ENCODE peak calls at places on chromosomes 13 and 19, in five cellular contexts. Q is right cardiac atrium; V is GM23338; S is CD4-positive, alpha-beta memory T cell; U is fibroblast of lung. B is an unnamed sample. For H3K4me1, the result is how much of the 10 kb centered on the place peaks cover.

GRCh38 chr19:47105874-47106273 is 7.7 kb downstream of the ZC3H4 start:
- DNase-seq in Q (no peak), U (no peak), V (no peak), S (no peak), B (no peak)

GRCh38 chr13:63435668-63436275 is 2020.1 kb upstream of the PCDH20 start:
- DNase-seq in V (no peak), S (no peak), Q (no peak), U (peak), B (no peak)

GRCh38 chr13:78238911-78239310 is 320.3 kb upstream of the EDNRB start:
- DNase-seq in V (no peak), Q (no peak), S (no peak), U (no peak), B (no peak)

GRCh38 chr19:30228113-30228725 is 144.0 kb upstream of the ZNF536 start:
- DNase-seq in V (peak), Q (no peak), U (no peak), S (no peak), B (peak)

GRCh38 chr19:30086220-30086619 is 144.2 kb downstream of the URI1 start:
- DNase-seq in U (no peak), Q (no peak), V (no peak), S (no peak), B (no peak)

GRCh38 chr19:36101550-36102327 is 9.2 kb upstream of the OVOL3 start:
- DNase-seq in Q (no peak), U (no peak), S (no peak), V (no peak), B (no peak)

GRCh38 chr19:6354098-6354674 is 7.1 kb upstream of the CLPP start:
- DNase-seq in S (no peak), V (peak), Q (no peak), U (peak), B (no peak)

GRCh38 chr19:18225702-18226468 is at the start of gene PDE4C:
- DNase-seq in Q (peak), S (no peak), V (peak), U (no peak), B (no peak)

GRCh38 chr13:93867481-93867880 is 612.0 kb downstream of the DCT start:
- DNase-seq in Q (no peak), S (no peak), V (no peak), U (peak), B (no peak)

GRCh38 chr13:110713981-110714797 is 689 bp downstream of the ING1 start:
- DNase-seq in S (peak), Q (peak), U (peak), V (peak), B (peak)

GRCh38 chr19:19538077-19538764 is at the start of gene CILP2:
- DNase-seq in V (peak), U (no peak), Q (peak), S (peak), B (no peak)

GRCh38 chr13:99124695-99125334 is 75.8 kb upstream of the UBAC2 start:
- DNase-seq in V (no peak), U (peak), S (no peak), Q (no peak), B (no peak)

GRCh38 chr13:51112771-51113170 is 1.7 kb upstream of the C13orf42 start:
- DNase-seq in U (no peak), S (no peak), V (no peak), Q (no peak), B (no peak)

GRCh38 chr19:19956431-19957075 is 55.8 kb downstream of the ZNF93 start:
- DNase-seq in V (peak), U (no peak), S (no peak), Q (no peak), B (no peak)

GRCh38 chr19:48333467-48334384 is 8.4 kb downstream of the EMP3 start:
- DNase-seq in U (peak), S (peak), V (peak), Q (peak), B (peak)

GRCh38 chr19:54439174-54439851 is 9.7 kb upstream of the LENG8 start:
- DNase-seq in U (peak), Q (peak), V (peak), S (no peak), B (no peak)

GRCh38 chr13:59891053-59891452 is 272.7 kb downstream of the DIAPH3 start:
- DNase-seq in U (no peak), S (no peak), Q (no peak), V (no peak), B (no peak)

GRCh38 chr19:12543855-12544254 is 7.4 kb downstream of the ZNF564 start:
- DNase-seq in Q (no peak), V (no peak), U (no peak), S (no peak), B (no peak)

GRCh38 chr13:50226515-50227147 is 211.4 kb downstream of the KCNRG start:
- DNase-seq in Q (no peak), S (no peak), V (no peak), U (no peak), B (no peak)

GRCh38 chr19:21022996-21023395 is 2.5 kb downstream of the ZNF430 start:
- DNase-seq in S (no peak), V (no peak), Q (no peak), U (peak), B (no peak)

GRCh38 chr13:35210234-35210633 is 266.3 kb downstream of the MAB21L1 start:
- DNase-seq in V (no peak), Q (no peak), U (peak), S (no peak), B (no peak)

GRCh38 chr13:22114630-22115311 is 443.9 kb downstream of the FGF9 start:
- DNase-seq in S (peak), Q (no peak), U (peak), V (no peak), B (no peak)

GRCh38 chr19:38830039-38830733 is 1.4 kb downstream of the ECH1 start:
- DNase-seq in U (peak), S (no peak), Q (no peak), V (no peak), B (no peak)

DNA sequence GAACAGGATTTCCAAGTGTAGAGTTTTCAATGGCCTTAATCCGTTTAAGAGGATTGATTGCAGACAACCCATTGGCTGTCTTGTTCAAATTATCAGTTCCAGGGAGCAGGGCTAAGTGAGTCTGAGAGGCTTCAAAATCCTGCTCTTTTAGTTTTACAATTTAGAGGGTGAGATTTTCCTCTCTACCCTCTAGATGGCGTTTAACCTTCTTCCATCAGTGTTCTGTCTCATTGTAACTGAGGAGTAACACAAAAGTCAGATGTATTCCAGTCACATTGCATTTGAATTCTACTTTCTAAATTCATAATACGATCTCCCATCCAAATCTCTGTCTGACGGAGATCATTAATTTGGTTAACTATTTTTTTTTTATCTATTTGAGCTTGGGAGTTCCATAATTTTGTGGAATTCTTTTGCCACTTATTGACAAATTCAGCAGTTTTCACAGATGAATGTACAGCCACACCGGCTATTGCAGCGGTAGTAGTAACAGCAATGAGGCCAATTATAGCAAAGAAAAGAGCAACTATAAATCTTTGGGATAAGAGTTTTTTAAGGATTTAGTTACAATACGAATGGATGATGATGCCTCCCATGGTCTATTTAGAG is 7.8 kb upstream of the C19orf84 start:
- DNase-seq in S (peak), U (peak), V (peak), Q (no peak), B (no peak)
- H3K4me1 ChIP-seq in S (under half), U (under half), V (under half), Q (under half), B (under half)

DNA sequence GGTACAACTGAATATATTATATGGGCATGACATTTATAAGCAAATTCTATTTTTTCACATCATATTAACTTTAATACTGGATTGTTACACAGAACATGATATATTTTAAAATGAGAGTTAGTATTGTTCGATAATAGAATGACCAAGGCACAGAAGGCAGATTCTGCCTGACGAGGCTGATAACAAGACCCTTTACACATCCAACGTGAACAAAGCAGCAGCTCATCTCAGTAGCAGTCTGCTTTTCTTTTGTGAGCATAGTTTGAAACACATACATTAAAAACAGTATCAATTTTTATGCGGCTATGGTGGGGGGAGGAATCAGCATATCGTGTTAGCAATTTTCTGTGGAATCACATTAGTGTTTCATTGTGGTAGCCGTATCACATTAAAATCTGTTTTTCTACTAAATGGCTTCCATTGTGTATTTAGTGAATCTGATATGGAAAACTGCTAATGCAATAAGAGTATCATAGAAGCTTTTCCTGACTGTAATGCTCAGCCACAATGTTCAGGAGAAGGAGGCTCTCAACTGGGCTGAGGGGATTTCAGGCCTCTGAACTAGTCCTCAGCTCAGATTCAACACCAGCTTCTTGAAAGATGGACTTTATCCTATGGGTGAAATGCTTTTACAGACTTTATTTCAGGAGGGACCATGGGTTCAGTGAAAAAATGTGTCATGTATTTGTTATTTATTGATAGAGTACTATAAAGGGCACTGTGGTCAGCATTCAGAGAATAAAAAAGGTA is 4.0 kb downstream of the SMAD9 start:
- DNase-seq in S (no peak), V (no peak), Q (no peak), U (no peak), B (no peak)
- H3K4me3 ChIP-seq in S (no peak), V (no peak), Q (no peak), U (no peak), B (no peak)

GRCh38 chr13:26476111-26476743 is 81.3 kb upstream of the WASF3 start:
- DNase-seq in V (peak), Q (peak), U (peak), S (no peak), B (no peak)

GRCh38 chr13:26476744-26477129 is 80.7 kb upstream of the WASF3 start:
- DNase-seq in Q (no peak), U (no peak), S (no peak), V (no peak), B (no peak)

GRCh38 chr13:26480246-26480855 is 77.1 kb upstream of the WASF3 start:
- DNase-seq in Q (no peak), S (no peak), U (peak), V (no peak), B (peak)

GRCh38 chr13:26475176-26476110 is 82.0 kb upstream of the WASF3 start:
- DNase-seq in V (peak), S (no peak), Q (no peak), U (no peak), B (no peak)

DNA sequence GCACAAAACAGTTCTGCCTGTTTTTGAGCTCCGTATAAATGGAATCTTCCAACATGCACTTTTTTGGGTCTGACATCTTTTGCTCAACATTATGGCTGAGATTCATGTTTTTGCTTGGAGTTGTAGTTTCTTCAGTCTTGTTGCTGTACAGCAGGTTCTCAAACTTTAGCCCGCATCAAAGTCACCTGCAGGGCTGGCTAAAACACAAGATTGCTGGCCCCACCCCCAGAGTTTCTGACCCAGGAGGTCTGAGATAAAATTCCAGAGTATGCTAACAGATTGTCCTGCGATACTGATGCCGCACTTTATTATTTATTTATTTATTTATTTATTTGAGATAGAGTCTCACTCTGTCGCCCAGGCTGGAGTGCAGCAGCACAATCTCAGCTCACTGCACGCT is 79.8 kb upstream of the WASF3 start:
- DNase-seq in V (no peak), S (no peak), Q (no peak), U (no peak), B (no peak)
- H3K4me1 ChIP-seq in V (under half), S (under half), Q (under half), U (under half), B (under half)

GRCh38 chr19:3366761-3367571 is 583 bp downstream of the NFIC start:
- DNase-seq in V (no peak), Q (peak), S (no peak), U (peak), B (peak)
- H3K4me3 ChIP-seq in V (peak), Q (peak), S (peak), U (peak), B (peak)

DNA sequence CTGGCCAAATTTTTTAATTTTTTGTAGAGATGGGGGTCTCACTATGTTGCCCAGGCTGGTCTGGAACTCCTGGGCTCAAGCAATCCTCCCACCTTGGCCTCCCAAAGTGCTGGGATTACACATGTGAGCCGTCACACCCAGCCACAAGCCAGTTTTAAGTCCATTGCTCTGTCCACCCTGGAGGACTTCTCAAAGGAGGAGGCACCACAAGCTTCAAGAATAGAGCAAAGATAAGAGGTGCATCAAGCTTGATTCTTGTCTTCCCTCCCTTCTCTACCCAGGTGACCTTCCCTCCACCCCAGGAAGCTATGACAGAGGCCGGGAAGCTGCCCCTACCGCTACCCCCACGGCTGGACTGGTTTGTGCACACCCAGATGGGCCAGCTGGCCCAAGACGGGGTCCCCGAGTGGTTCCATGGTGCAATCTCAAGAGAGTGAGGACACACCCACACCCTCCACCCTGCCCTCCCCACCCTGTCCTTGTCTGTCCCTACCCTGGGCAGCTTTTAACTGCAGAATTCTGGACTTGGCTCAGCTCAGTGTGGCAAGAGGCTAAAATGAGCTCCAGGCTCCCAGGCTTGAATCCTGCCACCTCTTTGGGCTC is 5.1 kb downstream of the HSH2D start:
- DNase-seq in S (no peak), V (no peak), U (no peak), Q (no peak), B (no peak)
- H3K4me1 ChIP-seq in S (under half), V (under half), U (under half), Q (under half), B (under half)

DNA sequence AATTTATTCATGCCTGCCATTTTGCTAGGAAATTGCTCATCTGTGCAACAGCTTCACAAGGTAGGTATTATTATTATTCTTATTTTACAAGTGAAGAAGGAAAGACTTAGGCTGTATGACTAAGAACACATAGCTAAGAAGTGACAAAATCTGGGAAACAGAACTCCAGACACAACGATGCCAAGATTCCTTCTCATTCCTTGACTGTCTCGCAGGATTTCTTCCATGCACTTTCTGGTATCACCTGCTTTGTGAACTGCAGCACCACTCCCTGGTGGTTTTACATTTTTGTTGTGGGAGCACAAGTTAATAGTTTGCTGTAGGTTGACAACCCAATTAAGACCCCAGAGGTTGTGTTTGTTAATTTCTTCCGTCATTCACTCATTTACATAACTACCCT is 188.5 kb downstream of the LACC1 start:
- DNase-seq in U (peak), S (no peak), V (no peak), Q (no peak), B (no peak)
- H3K4me3 ChIP-seq in U (no peak), S (no peak), V (no peak), Q (no peak), B (no peak)

GRCh38 chr13:24271611-24272451 is 37.5 kb upstream of the C1QTNF9 start:
- DNase-seq in U (peak), V (no peak), S (peak), Q (peak), B (peak)
- H3K4me1 ChIP-seq in U (under half), V (under half), S (half or more), Q (under half), B (under half)

GRCh38 chr13:91399189-91400093 is 1.0 kb downstream of the GPC5 start:
- DNase-seq in S (no peak), U (no peak), Q (no peak), V (peak), B (peak)

GRCh38 chr13:91401916-91402315 is 3.5 kb downstream of the GPC5 start:
- DNase-seq in V (no peak), Q (no peak), U (no peak), S (no peak), B (no peak)

GRCh38 chr13:91397595-91397994 is 826 bp upstream of the GPC5 start:
- DNase-seq in V (no peak), U (no peak), S (no peak), Q (no peak), B (no peak)

GRCh38 chr13:91400094-91400462 is 1.7 kb downstream of the GPC5 start:
- DNase-seq in V (peak), U (no peak), S (no peak), Q (no peak), B (no peak)

GRCh38 chr13:91398413-91399188 is at the start of gene GPC5:
- DNase-seq in U (peak), Q (peak), S (peak), V (peak), B (peak)
- H3K4me3 ChIP-seq in U (peak), Q (peak), S (peak), V (peak), B (no peak)

DNA sequence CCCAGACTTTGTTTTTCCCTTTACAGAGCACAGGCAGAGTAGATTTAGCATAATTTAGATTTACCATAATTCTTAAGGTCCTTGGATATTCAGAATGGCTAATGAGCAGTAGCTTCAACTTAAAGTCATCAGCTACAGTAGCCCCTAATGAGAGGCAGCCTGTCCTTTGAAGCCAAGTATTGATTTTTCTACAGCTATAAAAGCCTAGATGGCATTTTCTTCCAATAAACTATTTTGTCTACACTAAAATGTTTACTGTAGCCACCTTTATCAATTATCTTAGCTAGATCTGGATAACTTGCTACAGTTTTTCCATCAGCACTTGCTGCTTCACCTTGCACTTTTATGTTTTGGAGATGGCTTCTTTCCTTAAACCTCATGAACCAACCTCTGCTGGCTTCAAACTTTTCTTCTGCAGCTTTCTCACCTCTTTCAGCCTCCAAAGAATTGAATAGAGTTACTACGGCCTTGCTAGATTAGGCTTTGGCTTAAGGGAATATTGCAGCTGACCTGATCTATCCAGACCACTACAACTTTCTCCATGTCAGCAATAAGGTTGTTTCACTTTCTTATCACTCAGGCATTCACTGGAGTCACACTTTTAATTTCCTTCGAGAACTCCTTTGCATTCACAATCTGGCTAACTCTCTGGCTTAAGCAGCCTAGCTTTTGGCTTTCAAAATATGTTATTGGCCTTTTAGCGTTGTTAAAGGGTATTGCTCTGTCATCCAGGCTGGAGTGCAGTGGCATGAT is 26.6 kb downstream of the BRD4 start:
- DNase-seq in S (no peak), Q (no peak), U (no peak), V (no peak), B (no peak)
- H3K4me1 ChIP-seq in S (half or more), Q (under half), U (under half), V (under half), B (under half)

B was measured in mucosa of descending colon.